ENCODE peak calls at places on chromosomes 16 and 17, in ten cellular contexts. One of them, this sample, is unnamed.

GRCh38 chr17:70820276-70820675 is 650.9 kb downstream of the KCNJ2 start:
- DNase-seq in heart right ventricle: no peak
- DNase-seq in AG04450: no peak
- DNase-seq in Caki2: no peak
- DNase-seq in HTR-8/SVneo: no peak
- DNase-seq in AG10803: peak; percentile 51
- DNase-seq in NCI-H526: no peak
- DNase-seq in T1000: no peak
- DNase-seq in T-helper 9 cell: no peak
- DNase-seq in activated CD4-positive, CD25-positive, alpha-beta regulatory T cell treated with anti-CD3 and anti-CD28 coated beads, Interleukin-2, amount 50 U/mL, for 16 hours: no peak
- DNase-seq in this sample: no peak

GRCh38 chr17:6497496-6498221 is 53.4 kb downstream of the PIMREG start:
- DNase-seq in activated CD4-positive, CD25-positive, alpha-beta regulatory T cell treated with anti-CD3 and anti-CD28 coated beads, Interleukin-2, amount 50 U/mL, for 16 hours: no peak
- DNase-seq in T1000: no peak
- DNase-seq in Caki2: no peak
- DNase-seq in AG10803: no peak
- DNase-seq in AG04450: no peak
- DNase-seq in T-helper 9 cell: no peak
- DNase-seq in HTR-8/SVneo: no peak
- DNase-seq in heart right ventricle: no peak
- DNase-seq in NCI-H526: no peak
- DNase-seq in this sample: peak; percentile 72

GRCh38 chr16:67713647-67714273 is 5.4 kb downstream of the GFOD2 start:
- DNase-seq in HTR-8/SVneo: no peak
- DNase-seq in T1000: no peak
- DNase-seq in NCI-H526: no peak
- DNase-seq in heart right ventricle: no peak
- DNase-seq in AG10803: no peak
- DNase-seq in Caki2: no peak
- DNase-seq in activated CD4-positive, CD25-positive, alpha-beta regulatory T cell treated with anti-CD3 and anti-CD28 coated beads, Interleukin-2, amount 50 U/mL, for 16 hours: no peak
- DNase-seq in T-helper 9 cell: no peak
- DNase-seq in AG04450: no peak
- DNase-seq in this sample: no peak

GRCh38 chr16:983044-984030 is 1.8 kb downstream of the SOX8 start:
- DNase-seq in AG10803: no peak
- DNase-seq in heart right ventricle: no peak
- DNase-seq in T1000: no peak
- DNase-seq in NCI-H526: no peak
- DNase-seq in HTR-8/SVneo: no peak
- DNase-seq in T-helper 9 cell: no peak
- DNase-seq in AG04450: no peak
- DNase-seq in activated CD4-positive, CD25-positive, alpha-beta regulatory T cell treated with anti-CD3 and anti-CD28 coated beads, Interleukin-2, amount 50 U/mL, for 16 hours: no peak
- DNase-seq in Caki2: no peak
- DNase-seq in this sample: no peak

GRCh38 chr17:44266402-44267164 is 1.4 kb downstream of the SLC4A1 start:
- DNase-seq in T-helper 9 cell: no peak
- DNase-seq in Caki2: peak; percentile 6
- DNase-seq in NCI-H526: no peak
- DNase-seq in AG10803: no peak
- DNase-seq in T1000: no peak
- DNase-seq in HTR-8/SVneo: no peak
- DNase-seq in activated CD4-positive, CD25-positive, alpha-beta regulatory T cell treated with anti-CD3 and anti-CD28 coated beads, Interleukin-2, amount 50 U/mL, for 16 hours: no peak
- DNase-seq in AG04450: no peak
- DNase-seq in heart right ventricle: no peak
- DNase-seq in this sample: no peak

GRCh38 chr16:74718140-74718539 is 17.5 kb upstream of the MLKL start:
- DNase-seq in activated CD4-positive, CD25-positive, alpha-beta regulatory T cell treated with anti-CD3 and anti-CD28 coated beads, Interleukin-2, amount 50 U/mL, for 16 hours: no peak
- DNase-seq in T-helper 9 cell: no peak
- DNase-seq in Caki2: no peak
- DNase-seq in HTR-8/SVneo: no peak
- DNase-seq in AG10803: no peak
- DNase-seq in T1000: no peak
- DNase-seq in NCI-H526: no peak
- DNase-seq in AG04450: no peak
- DNase-seq in heart right ventricle: no peak
- DNase-seq in this sample: no peak

GRCh38 chr16:69274699-69275235 is 36.4 kb upstream of the VPS4A start:
- DNase-seq in activated CD4-positive, CD25-positive, alpha-beta regulatory T cell treated with anti-CD3 and anti-CD28 coated beads, Interleukin-2, amount 50 U/mL, for 16 hours: no peak
- DNase-seq in Caki2: no peak
- DNase-seq in NCI-H526: no peak
- DNase-seq in AG04450: no peak
- DNase-seq in AG10803: no peak
- DNase-seq in heart right ventricle: no peak
- DNase-seq in T-helper 9 cell: no peak
- DNase-seq in T1000: no peak
- DNase-seq in HTR-8/SVneo: no peak
- DNase-seq in this sample: no peak

GRCh38 chr16:51193879-51194278 is 42.8 kb upstream of the SALL1 start:
- DNase-seq in Caki2: no peak
- DNase-seq in AG10803: no peak
- DNase-seq in HTR-8/SVneo: no peak
- DNase-seq in T1000: no peak
- DNase-seq in AG04450: no peak
- DNase-seq in T-helper 9 cell: no peak
- DNase-seq in NCI-H526: no peak
- DNase-seq in activated CD4-positive, CD25-positive, alpha-beta regulatory T cell treated with anti-CD3 and anti-CD28 coated beads, Interleukin-2, amount 50 U/mL, for 16 hours: no peak
- DNase-seq in heart right ventricle: no peak
- DNase-seq in this sample: no peak

GRCh38 chr16:88618182-88618955 is 20.0 kb upstream of the IL17C start:
- DNase-seq in activated CD4-positive, CD25-positive, alpha-beta regulatory T cell treated with anti-CD3 and anti-CD28 coated beads, Interleukin-2, amount 50 U/mL, for 16 hours: no peak
- DNase-seq in T-helper 9 cell: no peak
- DNase-seq in AG04450: no peak
- DNase-seq in NCI-H526: no peak
- DNase-seq in Caki2: no peak
- DNase-seq in T1000: no peak
- DNase-seq in HTR-8/SVneo: no peak
- DNase-seq in heart right ventricle: no peak
- DNase-seq in AG10803: no peak
- DNase-seq in this sample: no peak

GRCh38 chr17:14048169-14048568 is 21.1 kb upstream of the COX10 start:
- DNase-seq in HTR-8/SVneo: no peak
- DNase-seq in AG04450: no peak
- DNase-seq in T1000: no peak
- DNase-seq in activated CD4-positive, CD25-positive, alpha-beta regulatory T cell treated with anti-CD3 and anti-CD28 coated beads, Interleukin-2, amount 50 U/mL, for 16 hours: no peak
- DNase-seq in Caki2: no peak
- DNase-seq in NCI-H526: no peak
- DNase-seq in T-helper 9 cell: no peak
- DNase-seq in AG10803: no peak
- DNase-seq in heart right ventricle: no peak
- DNase-seq in this sample: no peak

GRCh38 chr16:13238182-13238581 is 336.8 kb downstream of the SHISA9 start:
- DNase-seq in T-helper 9 cell: no peak
- DNase-seq in heart right ventricle: no peak
- DNase-seq in Caki2: no peak
- DNase-seq in AG04450: no peak
- DNase-seq in activated CD4-positive, CD25-positive, alpha-beta regulatory T cell treated with anti-CD3 and anti-CD28 coated beads, Interleukin-2, amount 50 U/mL, for 16 hours: no peak
- DNase-seq in NCI-H526: no peak
- DNase-seq in AG10803: no peak
- DNase-seq in T1000: no peak
- DNase-seq in HTR-8/SVneo: no peak
- DNase-seq in this sample: no peak

GRCh38 chr17:77504652-77505459 is 364.1 kb downstream of the SEC14L1 start:
- DNase-seq in AG04450: no peak
- DNase-seq in NCI-H526: no peak
- DNase-seq in HTR-8/SVneo: no peak
- DNase-seq in T-helper 9 cell: no peak
- DNase-seq in AG10803: no peak
- DNase-seq in heart right ventricle: no peak
- DNase-seq in T1000: no peak
- DNase-seq in activated CD4-positive, CD25-positive, alpha-beta regulatory T cell treated with anti-CD3 and anti-CD28 coated beads, Interleukin-2, amount 50 U/mL, for 16 hours: no peak
- DNase-seq in Caki2: no peak
- DNase-seq in this sample: no peak

GRCh38 chr16:1318268-1318545 is 8.8 kb downstream of the UBE2I start:
- DNase-seq in heart right ventricle: no peak
- DNase-seq in activated CD4-positive, CD25-positive, alpha-beta regulatory T cell treated with anti-CD3 and anti-CD28 coated beads, Interleukin-2, amount 50 U/mL, for 16 hours: no peak
- DNase-seq in HTR-8/SVneo: no peak
- DNase-seq in AG10803: no peak
- DNase-seq in NCI-H526: no peak
- DNase-seq in AG04450: no peak
- DNase-seq in T-helper 9 cell: no peak
- DNase-seq in Caki2: no peak
- DNase-seq in T1000: no peak
- DNase-seq in this sample: no peak

GRCh38 chr17:40122466-40122943 is 734 bp downstream of the MSL1 start:
- DNase-seq in T1000: no peak
- DNase-seq in activated CD4-positive, CD25-positive, alpha-beta regulatory T cell treated with anti-CD3 and anti-CD28 coated beads, Interleukin-2, amount 50 U/mL, for 16 hours: no peak
- DNase-seq in Caki2: peak; percentile 34
- DNase-seq in T-helper 9 cell: no peak
- DNase-seq in NCI-H526: no peak
- DNase-seq in AG10803: peak; percentile 54
- DNase-seq in AG04450: no peak
- DNase-seq in heart right ventricle: peak; percentile 66
- DNase-seq in HTR-8/SVneo: no peak
- DNase-seq in this sample: peak; percentile 67

GRCh38 chr16:27671410-27671809 is 121.5 kb downstream of the KATNIP start:
- DNase-seq in activated CD4-positive, CD25-positive, alpha-beta regulatory T cell treated with anti-CD3 and anti-CD28 coated beads, Interleukin-2, amount 50 U/mL, for 16 hours: no peak
- DNase-seq in NCI-H526: no peak
- DNase-seq in T-helper 9 cell: no peak
- DNase-seq in AG04450: no peak
- DNase-seq in Caki2: no peak
- DNase-seq in AG10803: no peak
- DNase-seq in heart right ventricle: no peak
- DNase-seq in HTR-8/SVneo: no peak
- DNase-seq in T1000: no peak
- DNase-seq in this sample: peak; percentile 40

GRCh38 chr16:5461574-5461973 is 364.0 kb upstream of the EEF2KMT start:
- DNase-seq in Caki2: no peak
- DNase-seq in T-helper 9 cell: no peak
- DNase-seq in AG04450: no peak
- DNase-seq in AG10803: no peak
- DNase-seq in activated CD4-positive, CD25-positive, alpha-beta regulatory T cell treated with anti-CD3 and anti-CD28 coated beads, Interleukin-2, amount 50 U/mL, for 16 hours: no peak
- DNase-seq in heart right ventricle: no peak
- DNase-seq in T1000: no peak
- DNase-seq in HTR-8/SVneo: no peak
- DNase-seq in NCI-H526: no peak
- DNase-seq in this sample: no peak

GRCh38 chr17:6591599-6592158 is 35.3 kb upstream of the PITPNM3 start:
- DNase-seq in AG10803: peak; percentile 86
- DNase-seq in HTR-8/SVneo: no peak
- DNase-seq in NCI-H526: no peak
- DNase-seq in activated CD4-positive, CD25-positive, alpha-beta regulatory T cell treated with anti-CD3 and anti-CD28 coated beads, Interleukin-2, amount 50 U/mL, for 16 hours: no peak
- DNase-seq in Caki2: peak; percentile 53
- DNase-seq in heart right ventricle: no peak
- DNase-seq in T1000: no peak
- DNase-seq in T-helper 9 cell: no peak
- DNase-seq in AG04450: peak; percentile 63
- DNase-seq in this sample: no peak

GRCh38 chr16:70712942-70713341 is 27.1 kb upstream of the MTSS2 start:
- DNase-seq in heart right ventricle: no peak
- DNase-seq in HTR-8/SVneo: no peak
- DNase-seq in Caki2: no peak
- DNase-seq in NCI-H526: no peak
- DNase-seq in T-helper 9 cell: no peak
- DNase-seq in activated CD4-positive, CD25-positive, alpha-beta regulatory T cell treated with anti-CD3 and anti-CD28 coated beads, Interleukin-2, amount 50 U/mL, for 16 hours: no peak
- DNase-seq in T1000: no peak
- DNase-seq in AG04450: no peak
- DNase-seq in AG10803: no peak
- DNase-seq in this sample: no peak

GRCh38 chr17:6938637-6939036 is 57.2 kb upstream of the ALOX12 start:
- DNase-seq in heart right ventricle: no peak
- DNase-seq in activated CD4-positive, CD25-positive, alpha-beta regulatory T cell treated with anti-CD3 and anti-CD28 coated beads, Interleukin-2, amount 50 U/mL, for 16 hours: no peak
- DNase-seq in AG10803: no peak
- DNase-seq in AG04450: no peak
- DNase-seq in HTR-8/SVneo: no peak
- DNase-seq in NCI-H526: no peak
- DNase-seq in T-helper 9 cell: no peak
- DNase-seq in T1000: no peak
- DNase-seq in Caki2: no peak
- DNase-seq in this sample: no peak

GRCh38 chr17:31926100-31926729 is 10.6 kb upstream of the SUZ12 start:
- DNase-seq in T1000: no peak
- DNase-seq in heart right ventricle: no peak
- DNase-seq in activated CD4-positive, CD25-positive, alpha-beta regulatory T cell treated with anti-CD3 and anti-CD28 coated beads, Interleukin-2, amount 50 U/mL, for 16 hours: no peak
- DNase-seq in T-helper 9 cell: no peak
- DNase-seq in NCI-H526: no peak
- DNase-seq in HTR-8/SVneo: no peak
- DNase-seq in Caki2: no peak
- DNase-seq in AG10803: no peak
- DNase-seq in AG04450: no peak
- DNase-seq in this sample: peak; percentile 13

This sample was measured in H9.